ENCODE peak calls at places on chromosomes 3 and 15, in nine cellular contexts. H is CD4-positive, alpha-beta T cell; B is A673; S is SK-N-SH; M is uterus; U is endothelial cell of umbilical vein; D is left lung; G is ovary; Z is transverse colon. E is an unnamed sample.
A peak's percentile ranks its signal among the peaks of the same experiment; 100 is the strongest.

GRCh38 chr15:52283281-52283680 is 12.3 kb downstream of the MYO5C start:
- DNase-seq in Z (no peak), B (no peak), M (no peak), H (no peak), D (no peak), G (no peak), S (no peak), U (no peak), E (no peak)

GRCh38 chr3:152539191-152539764 is 270.5 kb downstream of the MBNL1 start:
- DNase-seq in Z (no peak), S (no peak), G (no peak), H (no peak), M (no peak), U (no peak), D (no peak), B (no peak), E (no peak)

GRCh38 chr15:41906608-41907007 is 12.8 kb upstream of the SPTBN5 start:
- DNase-seq in G (no peak), D (no peak), S (no peak), B (no peak), U (no peak), H (no peak), M (no peak), Z (no peak), E (no peak)

GRCh38 chr3:128879991-128880390 is 571 bp downstream of the ACAD9 start:
- DNase-seq in B (no peak), M (no peak), H (no peak), Z (no peak), G (peak; percentile 29), S (no peak), U (no peak), D (no peak), E (no peak)

GRCh38 chr15:78182336-78182700 is 33.2 kb downstream of the IDH3A start:
- DNase-seq in U (no peak), H (no peak), Z (no peak), B (no peak), D (no peak), G (no peak), S (no peak), M (no peak), E (no peak)

GRCh38 chr3:194485471-194485875 is 1.3 kb downstream of the ATP13A3 start:
- DNase-seq in Z (no peak), H (no peak), B (no peak), S (no peak), U (peak; percentile 35), D (no peak), G (no peak), M (no peak), E (no peak)

GRCh38 chr15:80265021-80265420 is 13.0 kb upstream of the CTXND1 start:
- DNase-seq in M (no peak), G (no peak), U (no peak), H (no peak), S (no peak), Z (no peak), B (no peak), D (no peak), E (no peak)

GRCh38 chr3:4751057-4752051 is 227.9 kb upstream of the BHLHE40 start:
- DNase-seq in H (no peak), U (peak; percentile 92), B (peak; percentile 55), Z (no peak), M (peak; percentile 61), D (no peak), G (no peak), S (no peak), E (no peak)

GRCh38 chr3:60189304-60189703 is 1061.9 kb downstream of the FHIT start:
- DNase-seq in M (no peak), B (no peak), S (no peak), U (no peak), G (no peak), Z (no peak), H (no peak), D (no peak), E (no peak)

GRCh38 chr3:62873672-62874397 is 1.4 kb downstream of the CADPS start:
- DNase-seq in Z (peak; percentile 59), D (peak; percentile 35), S (peak; percentile 81), H (no peak), G (peak; percentile 26), M (no peak), U (no peak), B (peak; percentile 7), E (no peak)

GRCh38 chr15:100785181-100786138 is 94.2 kb upstream of the ALDH1A3 start:
- DNase-seq in M (no peak), S (no peak), G (no peak), D (no peak), B (no peak), U (no peak), Z (no peak), H (no peak), E (no peak)

GRCh38 chr15:73601449-73602425 is 31.5 kb downstream of the NPTN start:
- DNase-seq in H (no peak), G (peak; percentile 31), U (peak; percentile 53), Z (peak; percentile 44), S (no peak), B (peak; percentile 60), D (peak; percentile 44), M (peak; percentile 59), E (peak; percentile 22)

GRCh38 chr3:10707089-10707983 is 108.7 kb upstream of the SLC6A11 start:
- DNase-seq in S (peak; percentile 81), M (no peak), B (no peak), H (no peak), Z (no peak), G (no peak), D (no peak), U (no peak), E (no peak)

GRCh38 chr15:28875461-28875965 is 10.3 kb upstream of the APBA2 start:
- DNase-seq in D (no peak), H (no peak), B (no peak), G (no peak), Z (no peak), U (no peak), S (no peak), M (no peak), E (no peak)

GRCh38 chr15:57881361-57881760 is 174.8 kb downstream of the POLR2M start:
- DNase-seq in M (no peak), D (no peak), U (no peak), Z (no peak), S (no peak), G (no peak), H (no peak), B (no peak), E (no peak)

GRCh38 chr15:82585072-82585471 is 44.8 kb upstream of the RPS17 start:
- DNase-seq in M (no peak), H (no peak), D (no peak), Z (no peak), S (no peak), G (no peak), U (no peak), B (peak; percentile 25), E (no peak)

GRCh38 chr15:39730552-39730951 is 52.1 kb downstream of the FSIP1 start:
- DNase-seq in M (no peak), H (no peak), U (no peak), D (no peak), S (no peak), B (no peak), Z (peak; percentile 14), G (no peak), E (no peak)

GRCh38 chr3:50242778-50243551 is 7.0 kb downstream of the GNAI2 start:
- DNase-seq in S (no peak), H (no peak), U (peak; percentile 93), G (no peak), M (peak; percentile 58), B (no peak), Z (peak; percentile 65), D (peak; percentile 90), E (peak; percentile 62)

DNA sequence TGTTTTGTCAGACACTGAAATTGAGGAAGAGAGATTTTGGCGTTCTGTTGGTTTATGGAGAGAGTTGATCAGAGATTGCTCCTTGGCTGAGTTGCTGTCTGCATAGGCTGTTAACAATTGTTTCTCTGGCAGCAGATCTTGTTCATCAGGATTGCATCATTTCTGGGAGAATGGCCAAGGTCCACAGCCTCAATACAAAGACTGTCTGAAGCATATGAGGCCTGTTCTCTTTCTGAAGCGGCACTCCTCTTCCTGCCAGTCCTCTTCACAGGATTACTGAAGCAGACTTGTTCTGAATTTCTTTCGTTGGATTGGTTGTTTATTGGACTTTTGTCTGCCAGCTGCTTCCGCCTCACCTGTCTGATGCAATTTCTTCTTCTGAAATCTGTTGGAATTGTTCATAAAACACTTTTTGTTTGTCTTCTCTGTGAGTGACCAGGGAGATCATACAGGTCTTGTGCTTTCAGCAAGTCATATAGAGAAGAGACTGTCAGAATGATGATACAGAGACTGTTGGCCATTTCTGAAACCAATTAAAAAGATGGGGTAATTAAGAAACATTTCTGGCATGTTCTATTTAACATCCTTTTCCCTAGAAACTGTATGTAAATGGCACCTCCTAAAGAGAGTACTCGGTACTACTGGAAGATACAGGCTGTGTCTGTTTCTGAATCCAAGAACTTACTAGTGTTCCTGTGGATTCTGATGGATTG is 25.5 kb downstream of the SETD5 start:
- DNase-seq in G (peak; percentile 68), Z (peak; percentile 87), M (peak; percentile 93), U (peak; percentile 99), B (peak; percentile 96), S (peak; percentile 74), D (peak; percentile 81), H (no peak), E (peak; percentile 54)
- TF ChIP-seq CTCF in G (no peak), Z (peak; percentile 47), M (peak; percentile 34), U (peak; percentile 50), B (peak; percentile 63), S (peak; percentile 77), D (peak; percentile 30), H (peak; percentile 65), E (peak; percentile 63)

DNA sequence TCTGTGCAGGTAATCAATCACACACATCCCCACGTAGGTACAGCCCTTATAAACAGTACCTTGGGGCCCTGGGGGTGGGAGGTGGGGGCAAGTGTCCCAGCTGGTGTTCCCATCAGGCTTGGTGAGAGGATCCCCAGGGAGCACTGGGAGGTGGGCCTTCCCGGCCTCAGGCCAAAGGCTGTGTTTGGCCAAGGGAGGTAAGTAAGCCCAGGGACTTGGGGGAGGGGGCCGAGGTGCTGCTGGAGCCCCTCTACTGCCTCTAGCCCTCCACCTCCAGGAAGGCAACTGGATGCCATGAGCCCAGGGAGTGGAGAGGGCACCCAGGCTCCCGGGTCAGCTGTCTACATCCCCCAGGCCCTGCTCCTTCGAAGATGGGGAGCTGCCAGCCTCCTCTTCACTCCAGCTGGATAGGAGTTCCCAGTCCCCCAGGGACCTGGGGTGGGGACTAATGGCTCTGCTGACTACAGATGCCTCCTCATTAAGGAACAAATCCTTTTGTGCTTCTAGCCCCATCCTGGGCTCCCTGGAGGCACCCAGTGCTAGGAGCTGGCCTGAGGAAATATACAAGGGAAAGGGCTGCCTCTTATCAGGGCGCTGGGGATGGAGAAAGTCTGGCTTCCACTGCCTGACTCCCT is 33.1 kb downstream of the RNU5B-1 start:
- DNase-seq in S (peak; percentile 39), M (no peak), Z (no peak), H (no peak), B (peak; percentile 52), G (no peak), D (no peak), U (no peak), E (no peak)
- H3K27ac ChIP-seq in S (no peak overlapping the region), M (no peak overlapping the region), Z (no peak overlapping the region), H (no peak overlapping the region), B (no peak overlapping the region), G (no peak overlapping the region), D (no peak overlapping the region), U (no peak overlapping the region), E (no peak overlapping the region)

GRCh38 chr15:25208735-25209134 is 230.1 kb downstream of the UBE3A start:
- DNase-seq in G (no peak), B (no peak), H (no peak), D (no peak), S (no peak), Z (no peak), M (no peak), U (no peak), E (no peak)
- H3K9me3 ChIP-seq in G (peaks cover 10% of the 10 kb centered on the region), B (peaks cover 49% of the 10 kb centered on the region), H (peaks cover 8% of the 10 kb centered on the region), D (peaks cover 100% of the 10 kb centered on the region), S (no peaks in the 10 kb centered on the region), Z (peaks cover 10% of the 10 kb centered on the region), M (no peaks in the 10 kb centered on the region), U (peaks cover 19% of the 10 kb centered on the region), E (no peaks in the 10 kb centered on the region)

GRCh38 chr15:97849183-97849582 is 111.3 kb upstream of the ARRDC4 start:
- DNase-seq in U (no peak), Z (no peak), S (no peak), D (no peak), B (no peak), M (no peak), G (no peak), H (no peak), E (no peak)
- TF ChIP-seq CTCF in U (no peak), Z (no peak), S (peak; percentile 19), D (no peak), B (peak; percentile 33), M (no peak), G (no peak), H (no peak), E (no peak)